ENCODE peak calls at places on chromosomes 11 and 22, in five cellular contexts. Z is right lobe of liver, Q is A549, G is stomach, V is tibial nerve. X is an unnamed sample.

GRCh38 chr22:35154937-35155387 is 89.0 kb downstream of the ISX start:
- DNase-seq in Z (peak; percentile 50), Q (peak; percentile 20), G (peak; percentile 33), V (peak; percentile 51), X (no peak)

GRCh38 chr11:85955531-85955930 is 100.3 kb downstream of the CCDC83 start:
- DNase-seq in Z (no peak), Q (no peak), G (no peak), V (no peak), X (no peak)

GRCh38 chr11:4044971-4045646 is 49.5 kb upstream of the RRM1 start:
- DNase-seq in Z (no peak), Q (no peak), G (no peak), V (no peak), X (no peak)

GRCh38 chr22:27748355-27749168 is 53.0 kb downstream of the MN1 start:
- DNase-seq in Z (no peak), Q (no peak), G (no peak), V (no peak), X (no peak)

GRCh38 chr11:62450543-62451242 is 31.9 kb downstream of the SCGB1A1 start:
- DNase-seq in Z (no peak), Q (no peak), G (no peak), V (no peak), X (no peak)

GRCh38 chr11:45082744-45083543 is 63.5 kb upstream of the PRDM11 start:
- DNase-seq in Z (no peak), Q (no peak), G (no peak), V (no peak), X (no peak)

GRCh38 chr11:15471028-15471708 is 356.4 kb downstream of the INSC start:
- DNase-seq in Z (no peak), Q (no peak), G (no peak), V (no peak), X (no peak)

GRCh38 chr11:72238040-72238450 is 5.9 kb downstream of the PHOX2A start:
- DNase-seq in Z (no peak), Q (peak; percentile 92), G (peak; percentile 53), V (no peak), X (peak; percentile 95)

GRCh38 chr11:80182906-80183305 is 742.1 kb upstream of the TENM4 start:
- DNase-seq in Z (no peak), Q (no peak), G (no peak), V (no peak), X (no peak)

GRCh38 chr11:72676874-72677341 is 2.7 kb upstream of the PDE2A start:
- DNase-seq in Z (peak; percentile 67), Q (peak; percentile 62), G (peak; percentile 59), V (peak; percentile 19), X (no peak)

GRCh38 chr11:87304350-87304749 is 266.6 kb downstream of the TMEM135 start:
- DNase-seq in Z (no peak), Q (no peak), G (no peak), V (no peak), X (no peak)

GRCh38 chr11:20134991-20135736 is 25.1 kb downstream of the DBX1 start:
- DNase-seq in Z (no peak), Q (no peak), G (no peak), V (no peak), X (no peak)

DNA sequence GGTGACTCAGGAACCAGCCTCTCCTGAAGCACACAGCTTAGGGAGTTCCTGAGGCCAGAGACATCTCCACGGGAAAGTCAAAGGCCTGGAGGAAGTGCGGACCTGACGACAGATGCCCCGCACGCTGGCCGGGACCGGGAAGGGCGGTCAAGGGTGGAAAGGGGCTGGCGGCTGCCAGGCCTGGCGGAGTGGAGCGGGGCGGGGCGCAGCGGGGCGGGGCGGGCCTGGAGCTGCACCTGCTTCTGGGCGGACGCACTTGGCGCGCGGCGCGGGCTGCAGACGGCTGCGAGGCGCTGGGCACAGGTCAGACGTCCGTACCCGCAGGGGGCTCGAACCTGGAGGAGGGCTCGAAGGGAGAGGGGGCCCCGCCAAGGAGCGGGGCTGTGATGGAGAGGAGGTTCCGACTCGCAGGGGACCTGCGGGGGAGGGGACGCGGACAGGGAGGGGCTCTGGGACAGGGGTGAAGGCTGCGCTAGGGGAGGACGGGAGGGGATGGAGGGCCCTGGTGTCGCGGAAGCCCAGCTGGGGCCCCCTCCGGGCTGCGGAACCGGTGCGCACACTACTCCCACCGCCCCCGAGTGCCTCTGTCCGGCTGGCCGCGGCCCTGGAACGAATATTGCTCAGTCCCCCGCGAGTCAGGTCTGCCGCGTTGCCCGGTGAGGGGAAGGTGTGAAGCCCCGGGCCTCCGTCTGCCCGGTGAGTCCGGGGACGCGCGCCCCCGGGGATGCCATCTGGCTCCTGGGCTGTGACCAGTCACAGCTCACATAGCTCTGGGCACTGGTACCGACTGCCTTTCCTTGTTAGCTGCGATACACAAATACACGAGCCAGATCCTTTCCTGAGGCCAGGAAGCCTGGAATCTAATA is at the start of gene TMEM45B:
- DNase-seq in Z (peak; percentile 83), Q (no peak), G (peak; percentile 75), V (no peak), X (no peak)
- TF ChIP-seq POLR2A in Z (peak; percentile 24), Q (no peak), G (no peak), V (no peak), X (no peak)

DNA sequence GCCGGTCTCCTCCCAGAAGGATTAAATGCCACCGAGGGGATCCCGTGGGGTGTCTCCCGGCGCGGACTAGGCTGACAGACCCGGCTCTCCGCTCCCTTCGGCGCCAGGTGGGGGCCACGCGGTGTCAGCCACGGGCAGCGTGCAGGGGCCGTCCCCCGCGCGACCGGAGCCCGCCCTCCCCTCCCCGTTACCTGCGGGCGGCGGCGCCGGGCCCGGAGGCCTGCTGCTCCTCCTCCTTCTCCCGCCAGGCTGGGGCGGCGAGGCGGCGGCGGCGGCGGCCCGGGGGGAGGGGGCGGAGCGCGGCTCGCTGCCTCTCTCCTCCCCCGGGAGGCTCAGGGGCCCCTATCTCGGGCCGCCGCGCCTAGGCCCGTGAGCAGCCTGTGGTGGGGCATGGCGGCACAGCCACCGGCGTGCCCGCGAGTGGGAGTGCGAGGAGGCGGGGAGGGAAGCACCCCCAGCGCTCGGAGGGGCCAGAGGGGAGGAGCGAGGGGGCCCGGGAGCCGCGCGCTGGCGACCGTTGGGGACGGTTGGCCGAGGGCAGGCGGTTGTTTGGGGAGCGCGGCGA is 451 bp downstream of the ZBTB44 start:
- DNase-seq in Z (peak; percentile 83), Q (peak; percentile 29), G (peak; percentile 74), V (peak; percentile 7), X (peak; percentile 44)
- TF ChIP-seq POLR2A in Z (peak; percentile 63), Q (peak; percentile 11), G (no peak), V (no peak), X (peak; percentile 8)

GRCh38 chr11:2400761-2401435 is 348 bp downstream of the TSSC4 start:
- DNase-seq in Z (no peak), Q (no peak), G (no peak), V (no peak), X (no peak)

GRCh38 chr11:2401436-2401984 is 960 bp downstream of the TSSC4 start:
- DNase-seq in Z (no peak), Q (peak; percentile 31), G (no peak), V (no peak), X (no peak)

GRCh38 chr11:2399488-2400068 is 972 bp upstream of the TSSC4 start:
- DNase-seq in Z (no peak), Q (peak; percentile 31), G (peak; percentile 37), V (no peak), X (peak; percentile 50)

GRCh38 chr11:2398664-2399355 is 1.7 kb upstream of the TSSC4 start:
- DNase-seq in Z (no peak), Q (no peak), G (no peak), V (no peak), X (no peak)

DNA sequence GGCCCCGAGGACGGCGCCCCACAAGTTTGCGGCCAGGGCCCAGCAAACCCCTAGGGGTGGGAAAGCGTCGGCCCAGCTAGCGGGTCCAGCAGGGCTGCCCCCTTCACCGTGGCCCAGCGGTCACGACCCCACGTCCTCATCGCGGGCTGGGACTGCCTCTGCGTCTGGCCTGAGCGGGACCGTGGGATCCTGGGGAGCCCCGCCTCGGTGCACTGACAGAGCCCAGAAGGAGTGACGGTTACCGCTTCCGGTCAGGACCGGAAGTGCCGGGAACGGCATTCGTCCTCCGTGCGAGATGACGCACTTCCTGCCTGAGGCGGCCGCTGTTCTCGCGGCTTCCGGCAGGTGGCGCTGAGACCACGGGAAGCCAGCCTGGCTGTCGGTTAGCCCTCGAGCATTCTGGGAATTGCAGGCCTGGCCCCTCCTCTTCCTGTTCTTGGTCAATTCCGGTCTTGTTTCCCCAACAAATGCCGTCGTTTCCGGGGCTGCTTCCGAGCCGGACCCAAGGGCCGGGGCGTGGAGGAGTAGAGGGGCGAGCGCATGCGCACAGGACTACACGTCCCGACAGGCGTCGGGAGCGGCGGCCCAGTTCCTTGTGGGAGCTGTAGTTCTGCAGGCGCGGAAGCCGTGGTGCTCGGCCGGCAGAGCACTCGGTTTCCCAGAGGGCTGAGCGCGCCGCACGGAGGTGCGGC is at the start of gene TSSC4:
- DNase-seq in Z (peak; percentile 100), Q (peak; percentile 99), G (peak; percentile 100), V (peak; percentile 99), X (peak; percentile 99)
- TF ChIP-seq POLR2A in Z (peak; percentile 81), Q (peak; percentile 89), G (no peak), V (peak; percentile 46), X (peak; percentile 78)

GRCh38 chr11:32101791-32102190 is 10.9 kb downstream of the RCN1 start:
- DNase-seq in Z (no peak), Q (no peak), G (no peak), V (no peak), X (no peak)

GRCh38 chr11:32107647-32108046 is 16.8 kb downstream of the RCN1 start:
- DNase-seq in Z (no peak), Q (no peak), G (no peak), V (no peak), X (no peak)

GRCh38 chr11:32105871-32106312 is 15.0 kb downstream of the RCN1 start:
- DNase-seq in Z (no peak), Q (no peak), G (no peak), V (no peak), X (no peak)

GRCh38 chr11:32100495-32100894 is 9.6 kb downstream of the RCN1 start:
- DNase-seq in Z (no peak), Q (no peak), G (no peak), V (no peak), X (no peak)

GRCh38 chr11:32103941-32104340 is 13.1 kb downstream of the RCN1 start:
- DNase-seq in Z (no peak), Q (no peak), G (no peak), V (no peak), X (no peak)
- TF ChIP-seq POLR2A in Z (no peak), Q (no peak), G (no peak), V (no peak), X (no peak)

GRCh38 chr22:31347251-31348008 is 1.3 kb upstream of the PATZ1 start:
- DNase-seq in Z (peak; percentile 69), Q (peak; percentile 20), G (peak; percentile 67), V (peak; percentile 55), X (no peak)
- TF ChIP-seq POLR2A in Z (no peak), Q (no peak), G (no peak), V (peak; percentile 24), X (no peak)

DNA sequence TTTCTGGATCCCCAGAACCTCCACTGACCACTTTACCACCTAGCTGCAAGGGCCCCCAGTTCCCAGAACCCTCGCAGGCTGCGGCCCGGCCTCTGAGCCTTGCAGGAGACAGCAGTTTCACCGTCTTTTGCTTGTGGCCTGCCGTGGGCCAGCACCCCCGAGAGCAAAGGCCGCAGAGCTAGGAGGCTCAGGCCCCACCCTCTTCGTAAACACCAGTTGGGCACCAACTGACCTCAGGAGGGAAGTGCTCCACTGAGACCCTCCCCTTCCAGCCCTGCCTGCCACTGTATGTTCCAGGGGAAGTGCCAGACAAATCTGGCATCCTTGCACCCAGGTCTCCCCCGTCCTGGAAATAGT is 23.3 kb upstream of the CREB3L1 start:
- DNase-seq in Z (no peak), Q (no peak), G (peak; percentile 64), V (no peak), X (no peak)
- TF ChIP-seq POLR2A in Z (no peak), Q (no peak), G (no peak), V (no peak), X (no peak)